ENCODE peak calls at places on chromosomes 5 and 9, in six cellular contexts. O, I, F, G, L and E are unnamed samples.

GRCh38 chr9:81874926-81875325 is 53.3 kb upstream of the SPATA31D4 start:
- DNase-seq in O (no peak), I (no peak), F (no peak), G (no peak), L (no peak), E (peak; percentile 69)

GRCh38 chr9:126453156-126453963 is 126.7 kb downstream of the MVB12B start:
- DNase-seq in O (no peak), I (no peak), F (no peak), G (no peak), L (peak; percentile 38), E (no peak)

GRCh38 chr9:13427587-13427986 is 148.1 kb upstream of the MPDZ start:
- DNase-seq in O (no peak), I (no peak), F (no peak), G (peak; percentile 57), L (peak; percentile 60), E (no peak)

GRCh38 chr5:168528521-168529360 is at the start of gene FBLL1:
- DNase-seq in O (no peak), I (no peak), F (no peak), G (no peak), L (peak; percentile 90), E (no peak)

GRCh38 chr5:27124590-27124989 is 86.2 kb upstream of the CDH9 start:
- DNase-seq in O (no peak), I (no peak), F (no peak), G (no peak), L (peak; percentile 65), E (no peak)

GRCh38 chr9:117044241-117044640 is 357.1 kb downstream of the TRIM32 start:
- DNase-seq in O (no peak), I (no peak), F (no peak), G (no peak), L (peak; percentile 84), E (no peak)

GRCh38 chr5:26143259-26143658 is 895.1 kb downstream of the CDH9 start:
- DNase-seq in O (no peak), I (no peak), F (no peak), G (no peak), L (no peak), E (no peak)

GRCh38 chr5:68225188-68225910 is 9.8 kb downstream of the PIK3R1 start:
- DNase-seq in O (peak; percentile 52), I (peak; percentile 57), F (peak; percentile 35), G (no peak), L (no peak), E (peak; percentile 56)

GRCh38 chr5:106862450-106863193 is 808.1 kb downstream of the EFNA5 start:
- DNase-seq in O (peak; percentile 23), I (no peak), F (no peak), G (no peak), L (no peak), E (no peak)

GRCh38 chr9:6055213-6055612 is 39.8 kb upstream of the RANBP6 start:
- DNase-seq in O (peak; percentile 85), I (no peak), F (peak; percentile 91), G (peak; percentile 77), L (peak; percentile 80), E (peak; percentile 61)

GRCh38 chr5:82351754-82352145 is 73.6 kb upstream of the RPS23 start:
- DNase-seq in O (no peak), I (no peak), F (peak; percentile 42), G (peak; percentile 51), L (peak; percentile 65), E (no peak)

DNA sequence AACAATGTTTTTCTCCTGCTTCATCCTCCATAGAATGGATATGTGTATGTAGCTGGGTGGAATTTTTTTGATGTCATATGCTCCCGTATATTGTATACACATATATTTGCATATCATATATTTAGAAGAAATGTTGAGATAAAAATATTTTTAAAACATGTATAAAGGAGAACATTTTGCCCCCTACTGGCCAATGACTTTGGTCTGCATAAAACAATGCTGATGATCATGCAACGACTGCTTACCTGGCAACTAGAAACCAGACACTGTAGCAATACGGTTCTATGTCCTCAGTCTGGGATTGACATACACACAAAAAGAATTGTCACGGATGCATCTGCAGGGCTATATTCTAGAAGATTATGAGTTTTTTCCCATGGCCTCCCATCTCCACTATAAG is 503.6 kb downstream of the ELAVL2 start:
- DNase-seq in O (no peak), I (no peak), F (no peak), G (peak; percentile 3), L (peak; percentile 11), E (no peak)
- TF ChIP-seq CTCF in O (peak; percentile 23), I (no peak), F (peak; percentile 39), G (peak; percentile 54), L (peak; percentile 51), E (no peak)

GRCh38 chr9:135082536-135082935 is 4.9 kb upstream of the OLFM1 start:
- DNase-seq in O (no peak), I (no peak), F (no peak), G (no peak), L (no peak), E (no peak)

GRCh38 chr9:135081264-135081660 is 6.2 kb upstream of the OLFM1 start:
- DNase-seq in O (no peak), I (peak; percentile 5), F (no peak), G (no peak), L (no peak), E (no peak)

GRCh38 chr9:135080286-135081263 is 6.9 kb upstream of the OLFM1 start:
- DNase-seq in O (no peak), I (peak; percentile 7), F (no peak), G (no peak), L (no peak), E (no peak)

GRCh38 chr9:135083241-135083810 is 4.1 kb upstream of the OLFM1 start:
- DNase-seq in O (no peak), I (no peak), F (no peak), G (no peak), L (no peak), E (no peak)

GRCh38 chr9:135081731-135082130 is 5.7 kb upstream of the OLFM1 start:
- DNase-seq in O (no peak), I (no peak), F (no peak), G (no peak), L (no peak), E (no peak)
- H3K4me3 ChIP-seq in O (no peak overlapping the region), I (no peak overlapping the region), F (no peak overlapping the region), G (no peak overlapping the region), L (no peak overlapping the region), E (no peak overlapping the region)

DNA sequence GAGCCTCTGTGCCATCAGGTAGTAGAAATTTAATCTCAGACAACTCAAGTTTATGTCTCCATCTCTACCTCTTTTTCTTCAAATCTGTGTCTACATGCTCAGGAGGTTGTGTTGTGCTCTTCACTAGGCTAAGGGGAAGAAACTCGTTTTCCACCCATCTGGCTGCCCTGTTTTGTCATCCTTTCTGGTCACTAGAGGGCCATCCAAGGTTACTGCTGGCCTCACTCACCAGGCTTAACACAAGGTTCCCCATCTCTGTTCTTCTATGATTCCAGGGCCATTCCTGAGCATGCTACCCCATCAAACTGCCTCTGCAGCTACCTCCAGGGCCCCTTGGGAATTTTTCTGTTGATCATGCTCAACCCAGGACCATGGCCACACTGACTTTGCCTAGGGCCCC is 213.3 kb upstream of the FBXL7 start:
- DNase-seq in O (no peak), I (no peak), F (no peak), G (no peak), L (peak; percentile 27), E (no peak)
- TF ChIP-seq CTCF in O (no peak), I (no peak), F (no peak), G (no peak), L (peak; percentile 40), E (no peak)

GRCh38 chr5:154849261-154849660 is 1.1 kb downstream of the FAXDC2 start:
- DNase-seq in O (no peak), I (no peak), F (no peak), G (no peak), L (no peak), E (no peak)
- H3K4me3 ChIP-seq in O (no peak overlapping the region), I (peak overlapping the region; percentile 64), F (no peak overlapping the region), G (no peak overlapping the region), L (peak overlapping the region; percentile 47), E (peak overlapping the region; percentile 54)

GRCh38 chr5:35407697-35408096 is 177.4 kb upstream of the PRLR start:
- DNase-seq in O (no peak), I (no peak), F (no peak), G (no peak), L (no peak), E (no peak)

GRCh38 chr5:35405938-35406337 is 175.7 kb upstream of the PRLR start:
- DNase-seq in O (no peak), I (no peak), F (no peak), G (no peak), L (no peak), E (no peak)

GRCh38 chr5:35409361-35409760 is 179.1 kb upstream of the PRLR start:
- DNase-seq in O (no peak), I (no peak), F (no peak), G (no peak), L (no peak), E (no peak)

DNA sequence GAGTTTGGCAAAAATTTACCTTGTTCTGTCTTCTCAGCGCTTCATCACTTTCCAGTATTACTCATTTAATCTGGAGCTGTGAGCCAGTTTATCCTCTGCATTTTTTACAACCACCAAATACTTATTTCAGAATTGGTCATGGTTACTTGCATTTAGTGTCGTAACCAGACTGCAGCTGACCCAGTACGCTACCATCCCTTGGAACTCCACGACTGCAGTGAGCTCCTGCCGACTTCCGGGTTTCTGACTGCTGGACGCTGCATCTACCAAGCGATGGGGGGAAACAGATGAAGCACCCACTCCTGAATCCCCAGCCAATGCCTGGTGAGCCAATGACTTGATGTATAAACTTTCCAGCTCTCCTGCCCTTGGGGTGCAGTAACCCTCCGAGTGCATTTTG is 174.4 kb upstream of the PRLR start:
- DNase-seq in O (no peak), I (no peak), F (no peak), G (no peak), L (no peak), E (no peak)
- TF ChIP-seq CTCF in O (no peak), I (no peak), F (no peak), G (no peak), L (no peak), E (no peak)

GRCh38 chr5:109567374-109568044 is 122.2 kb upstream of the MAN2A1 start:
- DNase-seq in O (no peak), I (no peak), F (no peak), G (no peak), L (no peak), E (peak; percentile 26)

GRCh38 chr5:109566361-109566760 is 123.4 kb upstream of the MAN2A1 start:
- DNase-seq in O (peak; percentile 10), I (no peak), F (peak; percentile 56), G (no peak), L (no peak), E (no peak)

GRCh38 chr5:109575506-109575905 is 114.2 kb upstream of the MAN2A1 start:
- DNase-seq in O (no peak), I (no peak), F (no peak), G (no peak), L (no peak), E (no peak)

GRCh38 chr5:109570362-109570874 is 119.3 kb upstream of the MAN2A1 start:
- DNase-seq in O (no peak), I (no peak), F (no peak), G (no peak), L (peak; percentile 7), E (no peak)

GRCh38 chr5:109571785-109572184 is 117.9 kb upstream of the MAN2A1 start:
- DNase-seq in O (no peak), I (no peak), F (no peak), G (no peak), L (no peak), E (no peak)
- H3K4me3 ChIP-seq in O (no peak overlapping the region), I (no peak overlapping the region), F (no peak overlapping the region), G (no peak overlapping the region), L (no peak overlapping the region), E (no peak overlapping the region)

GRCh38 chr5:180484813-180485212 is 9.4 kb upstream of the CNOT6 start:
- DNase-seq in O (no peak), I (no peak), F (no peak), G (no peak), L (no peak), E (no peak)
- TF ChIP-seq CTCF in O (no peak), I (no peak), F (no peak), G (peak; percentile 9), L (no peak), E (no peak)